ENCODE peak calls at places on chromosomes 16 and 17, in four cellular contexts. P, E, C and L are unnamed samples.

GRCh38 chr17:11608396-11608795 is 10.1 kb downstream of the DNAH9 start:
- DNase-seq in C (peak; percentile 38), E (no peak), P (no peak), L (peak; percentile 62)

GRCh38 chr17:82518826-82519810 is at the start of gene FOXK2:
- DNase-seq in P (peak; percentile 94), C (peak; percentile 96), E (peak; percentile 89), L (peak; percentile 83)

GRCh38 chr17:81514735-81515529 is 2.3 kb upstream of the ACTG1 start:
- DNase-seq in C (peak; percentile 78), E (no peak), P (peak; percentile 81), L (peak; percentile 87)

GRCh38 chr17:65290041-65290440 is 152.9 kb downstream of the RGS9 start:
- DNase-seq in P (no peak), E (no peak), C (no peak), L (no peak)

GRCh38 chr17:77382356-77382911 is 241.7 kb downstream of the SEC14L1 start:
- DNase-seq in P (peak; percentile 23), C (no peak), E (no peak), L (no peak)

GRCh38 chr16:81921873-81922584 is 89.2 kb downstream of the SDR42E1 start:
- DNase-seq in C (no peak), P (no peak), E (no peak), L (peak; percentile 17)

GRCh38 chr17:73493212-73493814 is 150.9 kb downstream of the SDK2 start:
- DNase-seq in P (no peak), C (no peak), E (no peak), L (no peak)

GRCh38 chr16:1279081-1279944 is 23.4 kb downstream of the TPSD1 start:
- DNase-seq in E (no peak), P (no peak), C (no peak), L (no peak)

GRCh38 chr17:66982011-66982508 is 17.6 kb downstream of the CACNG4 start:
- DNase-seq in E (no peak), C (no peak), P (no peak), L (no peak)

GRCh38 chr16:14249291-14250032 is 178.3 kb downstream of the MRTFB start:
- DNase-seq in P (no peak), C (peak; percentile 55), E (no peak), L (no peak)

GRCh38 chr16:87076950-87077749 is 240.0 kb downstream of the C16orf95 start:
- DNase-seq in P (peak; percentile 40), C (no peak), E (peak; percentile 18), L (peak; percentile 73)

GRCh38 chr17:56593073-56593740 is at the start of gene NOG:
- DNase-seq in C (peak; percentile 72), E (no peak), P (peak; percentile 51), L (peak; percentile 58)

GRCh38 chr16:48526958-48527331 is 83.0 kb downstream of the N4BP1 start:
- DNase-seq in P (no peak), C (no peak), E (no peak), L (no peak)

GRCh38 chr16:51389881-51390280 is 238.8 kb upstream of the SALL1 start:
- DNase-seq in C (no peak), E (no peak), P (no peak), L (no peak)

GRCh38 chr16:2015117-2015946 is 4.3 kb upstream of the NPW start:
- DNase-seq in E (no peak), P (no peak), C (no peak), L (no peak)

GRCh38 chr17:65457635-65458257 is 103.7 kb downstream of the AXIN2 start:
- DNase-seq in E (no peak), P (no peak), C (no peak), L (no peak)

GRCh38 chr17:73531171-73531570 is 113.1 kb downstream of the SDK2 start:
- DNase-seq in P (no peak), C (no peak), E (no peak), L (no peak)

GRCh38 chr16:75108792-75109731 is 7.5 kb downstream of the LDHD start:
- DNase-seq in E (peak; percentile 79), C (no peak), P (peak; percentile 84), L (peak; percentile 98)

GRCh38 chr16:63682844-63683243 is 1439.0 kb downstream of the CDH11 start:
- DNase-seq in P (no peak), C (no peak), E (no peak), L (no peak)

GRCh38 chr17:77527394-77527793 is 386.6 kb downstream of the SEC14L1 start:
- DNase-seq in P (no peak), C (no peak), E (no peak), L (peak; percentile 28)

GRCh38 chr17:68820825-68821481 is 134.2 kb downstream of the ABCA8 start:
- DNase-seq in C (no peak), E (no peak), P (no peak), L (no peak)

GRCh38 chr17:8941980-8942617 is 23.4 kb downstream of the PIK3R5 start:
- DNase-seq in C (no peak), E (no peak), P (no peak), L (no peak)

GRCh38 chr17:58277107-58277506 is 3.6 kb downstream of the MPO start:
- DNase-seq in P (no peak), C (no peak), E (no peak), L (no peak)

GRCh38 chr16:58510776-58511628 is 4.3 kb upstream of the SETD6 start:
- DNase-seq in E (no peak), P (no peak), C (no peak), L (peak; percentile 64)

GRCh38 chr16:73071131-73071940 is 23.4 kb upstream of the ZFHX3 start:
- DNase-seq in E (no peak), C (no peak), P (peak; percentile 49), L (peak; percentile 87)

GRCh38 chr16:67676516-67676915 is 9.9 kb downstream of the C16orf86 start:
- DNase-seq in E (no peak), P (no peak), C (no peak), L (no peak)

GRCh38 chr17:10797848-10798328 is 6.0 kb downstream of the TMEM238L start:
- DNase-seq in P (no peak), C (no peak), E (no peak), L (no peak)

GRCh38 chr17:8818654-8819330 is 19.6 kb upstream of the MFSD6L start:
- DNase-seq in E (no peak), C (peak; percentile 22), P (no peak), L (no peak)

GRCh38 chr16:11604783-11605563 is 18.3 kb upstream of the LITAF start:
- DNase-seq in P (peak; percentile 57), E (peak; percentile 42), C (no peak), L (no peak)

GRCh38 chr17:67718325-67718941 is 697 bp downstream of the NOL11 start:
- DNase-seq in C (no peak), P (no peak), E (no peak), L (no peak)

GRCh38 chr17:10226930-10227695 is 28.7 kb upstream of the GAS7 start:
- DNase-seq in E (no peak), P (peak; percentile 53), C (peak; percentile 66), L (peak; percentile 41)

GRCh38 chr16:27305342-27305741 is 8.4 kb upstream of the IL4R start:
- DNase-seq in C (no peak), E (no peak), P (no peak), L (no peak)

GRCh38 chr17:81397314-81398169 is 2.3 kb downstream of the BAHCC1 start:
- DNase-seq in C (no peak), P (no peak), E (no peak), L (no peak)

GRCh38 chr16:17318200-17318599 is 152.6 kb downstream of the XYLT1 start:
- DNase-seq in P (no peak), C (no peak), E (no peak), L (peak; percentile 49)
- TF ChIP-seq CTCF in P (no peak), C (no peak), E (no peak), L (no peak)

GRCh38 chr16:89103781-89104180 is 10.1 kb downstream of the ACSF3 start:
- DNase-seq in P (no peak), E (no peak), C (no peak), L (no peak)

GRCh38 chr16:89101303-89102034 is 7.8 kb downstream of the ACSF3 start:
- DNase-seq in C (no peak), P (no peak), E (no peak), L (no peak)

GRCh38 chr16:89103156-89103555 is 9.5 kb downstream of the ACSF3 start:
- DNase-seq in C (no peak), E (no peak), P (no peak), L (no peak)

GRCh38 chr16:89102035-89102776 is 8.6 kb downstream of the ACSF3 start:
- DNase-seq in E (no peak), C (no peak), P (no peak), L (no peak)

DNA sequence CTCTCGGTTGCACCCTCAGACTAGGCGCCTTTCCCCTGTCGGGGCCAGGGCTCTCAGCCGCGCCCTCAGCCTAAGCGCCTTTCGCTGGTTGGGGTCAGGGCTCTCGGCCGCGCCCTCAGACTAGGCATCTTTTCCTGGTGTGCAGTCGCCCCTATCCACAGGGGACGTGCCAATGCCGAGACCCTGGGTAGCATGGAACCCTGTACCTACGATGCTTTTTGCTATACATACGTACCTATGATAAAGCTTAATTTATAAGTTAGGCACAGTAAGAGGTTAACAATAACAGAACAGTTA is 9.1 kb downstream of the ACSF3 start:
- DNase-seq in C (no peak), E (no peak), P (no peak), L (no peak)
- TF ChIP-seq CTCF in C (no peak), E (no peak), P (no peak), L (no peak)

DNA sequence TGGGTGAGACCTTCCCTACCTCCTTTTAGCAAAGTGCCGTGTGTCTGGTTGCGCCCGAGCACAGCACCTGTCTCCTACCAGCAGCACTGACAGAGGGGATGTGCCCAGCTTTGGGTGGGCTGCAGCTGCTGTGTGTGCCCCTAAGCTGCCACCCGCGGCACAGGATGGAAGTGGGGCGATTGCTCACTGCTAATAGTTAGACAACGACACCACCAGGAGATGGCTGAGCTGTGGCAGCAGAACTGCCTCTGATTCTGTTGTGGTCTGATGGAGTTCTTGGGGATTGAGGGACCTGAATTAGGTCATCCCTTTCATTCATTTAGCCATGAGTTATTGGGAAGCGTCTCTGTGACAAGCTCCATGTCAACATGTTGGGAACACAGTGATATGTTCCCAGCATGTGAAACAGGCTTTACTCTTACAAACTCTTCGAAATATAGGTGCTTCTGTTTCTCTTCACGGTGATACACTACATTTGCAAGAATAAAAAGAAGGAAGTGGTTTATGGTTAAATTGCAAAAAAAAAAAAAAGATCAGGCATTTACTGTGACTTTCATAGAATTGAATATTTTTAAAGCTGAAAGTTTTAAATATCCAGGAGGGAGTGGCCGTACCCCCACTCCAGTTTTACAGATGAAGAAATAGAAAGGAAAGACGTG is 184.4 kb downstream of the MAF start:
- DNase-seq in C (no peak), P (no peak), E (no peak), L (peak; percentile 31)
- TF ChIP-seq CTCF in C (no peak), P (no peak), E (no peak), L (no peak)

DNA sequence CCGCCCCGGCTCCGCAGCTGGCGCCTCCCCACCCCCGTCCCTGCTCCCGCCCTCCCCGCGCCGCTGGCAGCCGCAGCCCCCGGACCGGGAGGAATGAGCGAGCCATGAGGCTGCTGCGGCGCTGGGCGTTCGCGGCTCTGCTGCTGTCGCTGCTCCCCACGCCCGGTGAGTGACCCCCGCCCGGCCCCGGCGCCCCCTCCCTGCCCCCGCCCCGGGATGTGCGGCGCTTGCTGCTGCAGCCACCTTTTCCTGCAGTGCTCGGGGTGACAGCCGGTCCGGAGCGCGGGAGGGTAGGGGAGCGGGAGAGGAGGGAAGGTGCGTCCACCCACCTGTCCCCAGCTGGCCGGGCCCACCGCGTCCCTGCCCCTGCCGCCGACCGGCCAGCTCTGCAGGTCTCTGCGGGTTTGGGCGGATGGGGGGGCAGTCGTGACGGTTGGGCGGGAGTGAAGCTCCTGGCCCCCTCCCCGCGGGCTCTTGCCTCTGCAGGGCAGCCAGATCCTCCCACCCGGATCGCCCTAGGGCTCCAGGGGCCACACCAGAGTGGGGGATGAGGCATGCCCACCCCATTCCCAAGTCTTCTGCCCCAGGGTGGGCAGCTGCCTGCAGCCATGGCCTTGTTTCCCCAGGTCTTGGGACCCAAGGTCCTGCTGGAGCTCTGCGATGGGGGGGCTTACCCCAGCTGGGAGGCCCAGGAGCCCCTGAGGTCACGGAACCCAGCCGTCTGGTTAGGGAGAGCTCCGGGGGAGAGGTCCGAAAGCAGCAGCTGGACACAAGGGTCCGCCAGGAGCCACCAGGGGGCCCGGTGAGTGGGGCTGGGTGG is 518 bp downstream of the ADAM11 start:
- DNase-seq in C (no peak), P (no peak), E (no peak), L (no peak)
- TF ChIP-seq CTCF in C (no peak), P (no peak), E (peak; percentile 9), L (no peak)